ENCODE peak calls at places on chromosomes 5 and 9, in six cellular contexts. X, Q, A, U, V and B are unnamed samples.
A peak's percentile ranks its signal among the peaks of the same experiment; 100 is the strongest.

GRCh38 chr5:163880307-163880706 is 374.9 kb downstream of the MAT2B start:
- DNase-seq in V (no peak), A (no peak), U (no peak), Q (no peak), X (no peak), B (no peak)

GRCh38 chr5:71651554-71651953 is 64.4 kb downstream of the MCCC2 start:
- DNase-seq in A (no peak), Q (no peak), U (no peak), V (no peak), X (no peak), B (no peak)

GRCh38 chr5:116575635-116576042 is 1.0 kb upstream of the SEMA6A start:
- DNase-seq in Q (no peak), A (no peak), X (no peak), U (peak; percentile 37), V (peak; percentile 17), B (no peak)

GRCh38 chr5:75214928-75215327 is 21.8 kb downstream of the ANKRD31 start:
- DNase-seq in A (no peak), X (no peak), Q (no peak), V (no peak), U (no peak), B (no peak)

GRCh38 chr9:110579763-110580255 is 268 bp upstream of the SVEP1 start:
- DNase-seq in V (no peak), A (peak; percentile 42), U (peak; percentile 31), Q (no peak), X (no peak), B (no peak)

GRCh38 chr9:34551751-34552605 is 29.2 kb upstream of the ENHO start:
- DNase-seq in X (no peak), A (no peak), V (no peak), U (no peak), Q (no peak), B (no peak)

GRCh38 chr9:7003876-7004275 is 246.1 kb downstream of the KDM4C start:
- DNase-seq in A (no peak), X (no peak), V (no peak), Q (no peak), U (no peak), B (no peak)

GRCh38 chr5:116574682-116575634 is at the start of gene SEMA6A:
- DNase-seq in A (peak; percentile 81), V (peak; percentile 95), X (peak; percentile 81), U (peak; percentile 97), Q (peak; percentile 82), B (peak; percentile 69)

GRCh38 chr5:65535529-65535987 is 27.4 kb downstream of the CENPK start:
- DNase-seq in V (no peak), U (no peak), Q (no peak), X (no peak), A (no peak), B (no peak)

GRCh38 chr9:33133186-33133585 is 34.0 kb downstream of the B4GALT1 start:
- DNase-seq in U (no peak), A (no peak), Q (no peak), X (no peak), V (no peak), B (no peak)

GRCh38 chr9:107883496-107884120 is 394.0 kb upstream of the KLF4 start:
- DNase-seq in X (no peak), Q (no peak), U (no peak), A (no peak), V (no peak), B (no peak)

GRCh38 chr5:139795074-139796001 is at the start of gene PSD2:
- DNase-seq in Q (peak; percentile 24), U (peak; percentile 61), V (no peak), X (no peak), A (peak; percentile 61), B (no peak)

GRCh38 chr5:79800979-79801827 is 111.6 kb downstream of the CMYA5 start:
- DNase-seq in A (no peak), X (no peak), V (no peak), Q (no peak), U (no peak), B (no peak)

GRCh38 chr5:15835514-15835913 is 335.5 kb downstream of the FBXL7 start:
- DNase-seq in U (no peak), Q (peak; percentile 15), X (no peak), A (no peak), V (no peak), B (no peak)

GRCh38 chr9:115364991-115365390 is 247.0 kb upstream of the TNC start:
- DNase-seq in V (no peak), A (no peak), X (no peak), U (no peak), Q (no peak), B (no peak)

GRCh38 chr5:110062246-110062645 is 372.5 kb downstream of the MAN2A1 start:
- DNase-seq in Q (no peak), U (no peak), X (no peak), A (no peak), V (no peak), B (no peak)

GRCh38 chr5:172114875-172115422 is 73.1 kb downstream of the STK10 start:
- DNase-seq in X (peak; percentile 85), A (no peak), Q (no peak), U (no peak), V (no peak), B (peak; percentile 98)

GRCh38 chr9:13447551-13448422 is 168.3 kb upstream of the MPDZ start:
- DNase-seq in V (no peak), Q (no peak), X (no peak), A (no peak), U (no peak), B (no peak)

GRCh38 chr5:92017786-92018185 is 634.7 kb upstream of the ARRDC3 start:
- DNase-seq in V (no peak), A (no peak), Q (no peak), X (no peak), U (no peak), B (no peak)

GRCh38 chr9:131732061-131732526 is 7.8 kb downstream of the RAPGEF1 start:
- DNase-seq in X (no peak), Q (no peak), V (no peak), U (no peak), A (no peak), B (peak; percentile 43)

GRCh38 chr5:65506961-65507360 is 25.2 kb upstream of the ADAMTS6 start:
- DNase-seq in Q (no peak), A (no peak), V (no peak), X (no peak), U (no peak), B (no peak)

GRCh38 chr9:124220551-124221451 is 36.9 kb upstream of the NEK6 start:
- DNase-seq in V (no peak), A (peak; percentile 36), Q (no peak), U (no peak), X (no peak), B (peak; percentile 66)

GRCh38 chr9:91714020-91714721 is 235.9 kb downstream of the ROR2 start:
- DNase-seq in Q (peak; percentile 20), A (no peak), V (peak; percentile 63), X (peak; percentile 46), U (peak; percentile 87), B (no peak)

GRCh38 chr5:98464737-98465330 is 308.6 kb upstream of the RGMB start:
- DNase-seq in A (no peak), V (no peak), Q (no peak), U (no peak), X (no peak), B (no peak)

GRCh38 chr5:154482528-154483449 is 4.8 kb upstream of the HAND1 start:
- DNase-seq in Q (no peak), V (no peak), A (peak; percentile 88), X (no peak), U (no peak), B (no peak)

GRCh38 chr5:175652741-175653663 is 4.9 kb upstream of the HRH2 start:
- DNase-seq in X (no peak), V (no peak), U (no peak), Q (no peak), A (no peak), B (no peak)

GRCh38 chr5:137498301-137498735 is 808 bp downstream of the SPOCK1 start:
- DNase-seq in X (peak; percentile 9), U (peak; percentile 67), V (peak; percentile 26), A (no peak), Q (no peak), B (no peak)

GRCh38 chr5:57453728-57454127 is 28.9 kb downstream of the ACTBL2 start:
- DNase-seq in V (no peak), U (no peak), A (no peak), X (no peak), Q (no peak), B (no peak)

GRCh38 chr9:122179690-122180074 is 20.0 kb downstream of the MORN5 start:
- DNase-seq in A (peak; percentile 40), Q (no peak), X (no peak), V (no peak), U (no peak), B (no peak)